ENCODE peak calls at places on chromosome 19, in eight cellular contexts. U is HFF-Myc; J is CD4-positive, alpha-beta memory T cell; K is KG1; A is stimulated activated naive CD4-positive, alpha-beta T cell treated with Interleukin-2 at 50 U/mL for 16 hours; Q is nucleus accumbens; F is skeletal muscle cell; P is ureter. T is an unnamed sample.
A peak's percentile ranks its signal among the peaks of the same experiment; 100 is the strongest.

GRCh38 chr19:46660008-46660517 is 919 bp downstream of the DACT3 start:
- DNase-seq in A (no peak), Q (no peak), P (peak; percentile 57), F (no peak), K (no peak), J (no peak), U (no peak), T (peak; percentile 38)

GRCh38 chr19:13228561-13228960 is 78.3 kb downstream of the IER2 start:
- DNase-seq in A (no peak), F (no peak), P (no peak), U (no peak), Q (no peak), K (no peak), J (no peak), T (no peak)

GRCh38 chr19:12918253-12918652 is 840 bp downstream of the SYCE2 start:
- DNase-seq in K (no peak), F (no peak), P (no peak), Q (no peak), A (no peak), J (no peak), U (no peak), T (no peak)

GRCh38 chr19:4288091-4288777 is 9.2 kb downstream of the SHD start:
- DNase-seq in K (no peak), Q (no peak), P (no peak), A (no peak), J (no peak), U (no peak), F (no peak), T (no peak)

GRCh38 chr19:50508850-50509190 is 2.2 kb downstream of the JOSD2 start:
- DNase-seq in K (no peak), P (no peak), J (no peak), F (no peak), Q (no peak), U (no peak), A (no peak), T (no peak)

GRCh38 chr19:33781536-33781935 is 15.1 kb upstream of the KCTD15 start:
- DNase-seq in J (no peak), F (no peak), U (no peak), Q (no peak), P (no peak), A (no peak), K (no peak), T (no peak)

GRCh38 chr19:17095141-17095919 is 19.8 kb downstream of the MYO9B start:
- DNase-seq in U (no peak), A (no peak), Q (no peak), K (no peak), P (no peak), J (no peak), F (no peak), T (no peak)

GRCh38 chr19:13343514-13343913 is 162.8 kb downstream of the CACNA1A start:
- DNase-seq in J (no peak), U (no peak), K (no peak), Q (no peak), A (no peak), P (no peak), F (no peak), T (no peak)

GRCh38 chr19:40783711-40784110 is 5.7 kb downstream of the RAB4B start:
- DNase-seq in A (no peak), F (no peak), Q (no peak), U (no peak), K (no peak), P (no peak), J (no peak), T (no peak)

GRCh38 chr19:33032218-33032781 is 32.4 kb downstream of the RHPN2 start:
- DNase-seq in F (no peak), P (no peak), J (no peak), K (no peak), A (no peak), Q (no peak), U (no peak), T (no peak)

GRCh38 chr19:31350693-31351211 is 1.5 kb upstream of the TSHZ3 start:
- DNase-seq in A (no peak), J (peak; percentile 34), F (no peak), Q (no peak), U (no peak), K (no peak), P (no peak), T (peak; percentile 20)

GRCh38 chr19:56253737-56254136 is 18.8 kb upstream of the EDDM13 start:
- DNase-seq in F (no peak), Q (no peak), A (no peak), P (no peak), J (peak; percentile 24), U (peak; percentile 25), K (peak; percentile 61), T (no peak)

GRCh38 chr19:44570984-44571684 is 41.7 kb upstream of the CEACAM20 start:
- DNase-seq in U (peak; percentile 79), A (no peak), K (peak; percentile 83), Q (no peak), J (peak; percentile 25), P (peak; percentile 70), F (peak; percentile 36), T (peak; percentile 37)

GRCh38 chr19:19115954-19116353 is 22.3 kb downstream of the TMEM161A start:
- DNase-seq in J (peak; percentile 38), P (no peak), U (no peak), K (no peak), A (peak; percentile 26), F (no peak), Q (no peak), T (no peak)

GRCh38 chr19:15769586-15769985 is 17.9 kb upstream of the OR10H5 start:
- DNase-seq in U (no peak), Q (no peak), F (no peak), P (no peak), K (no peak), J (no peak), A (no peak), T (no peak)

GRCh38 chr19:53546766-53547541 is 9.0 kb downstream of the ZNF331 start:
- DNase-seq in P (no peak), J (no peak), Q (no peak), A (no peak), K (no peak), U (no peak), F (no peak), T (no peak)

GRCh38 chr19:18999896-19000620 is 33.3 kb downstream of the SUGP2 start:
- DNase-seq in U (no peak), F (no peak), K (no peak), Q (no peak), A (no peak), J (no peak), P (no peak), T (no peak)

GRCh38 chr19:14089662-14090508 is 666 bp downstream of the SAMD1 start:
- DNase-seq in A (peak; percentile 46), J (peak; percentile 49), Q (no peak), P (no peak), F (no peak), U (no peak), K (peak; percentile 35), T (no peak)

GRCh38 chr19:6063576-6063961 is 46.7 kb downstream of the RFX2 start:
- DNase-seq in P (no peak), U (no peak), J (no peak), Q (no peak), K (no peak), A (no peak), F (no peak), T (no peak)

GRCh38 chr19:48539503-48540096 is 12.4 kb upstream of the SULT2B1 start:
- DNase-seq in P (no peak), F (peak; percentile 23), U (no peak), K (no peak), J (no peak), A (no peak), Q (no peak), T (no peak)

GRCh38 chr19:5123646-5124045 is 154.7 kb downstream of the KDM4B start:
- DNase-seq in U (no peak), A (no peak), F (no peak), Q (no peak), P (no peak), K (no peak), J (no peak), T (no peak)

GRCh38 chr19:54521022-54521859 is 18.6 kb downstream of the LAIR2 start:
- DNase-seq in P (no peak), F (no peak), K (no peak), J (no peak), U (no peak), Q (no peak), A (no peak), T (no peak)

GRCh38 chr19:17949956-17950309 is 17.0 kb upstream of the KCNN1 start:
- DNase-seq in J (peak; percentile 31), Q (no peak), U (no peak), P (no peak), A (no peak), K (peak; percentile 7), F (no peak), T (no peak)

GRCh38 chr19:36915992-36916830 is at the start of the genes ZNF568 and ZNF829:
- DNase-seq in K (peak; percentile 91), F (peak; percentile 65), J (peak; percentile 93), A (peak; percentile 94), Q (peak; percentile 94), P (peak; percentile 88), U (peak; percentile 48), T (peak; percentile 81)